ENCODE peak calls at places on chromosomes 3 and 15, in nine cellular contexts. B is astrocyte, Q is fibroblast of lung, C is A549, L is adrenal gland, S is MM.1S, K is astrocyte of the spinal cord, N is AG09309, O is AG04450. U is an unnamed sample.

GRCh38 chr3:131223373-131224289 is 157.9 kb upstream of the NUDT16 start:
- DNase-seq in B (no peak), Q (no peak), L (no peak), O (no peak), K (no peak), S (no peak), C (no peak), N (no peak), U (no peak)

GRCh38 chr3:58531956-58532355 is 5.0 kb downstream of the ACOX2 start:
- DNase-seq in K (no peak), O (no peak), B (no peak), S (no peak), N (no peak), Q (no peak), C (peak; percentile 49), L (no peak), U (no peak)

GRCh38 chr15:96322401-96323249 is 7.9 kb upstream of the NR2F2 start:
- DNase-seq in O (no peak), K (peak; percentile 66), B (peak; percentile 27), N (no peak), L (peak; percentile 30), C (no peak), Q (peak; percentile 69), S (no peak), U (no peak)

GRCh38 chr3:129606522-129607390 is at the start of gene PLXND1:
- DNase-seq in L (peak; percentile 68), K (peak; percentile 56), C (peak; percentile 57), N (no peak), Q (peak; percentile 67), O (no peak), B (peak; percentile 39), S (peak; percentile 38), U (no peak)

GRCh38 chr3:28716939-28717338 is 368.3 kb upstream of the AZI2 start:
- DNase-seq in C (no peak), B (no peak), N (no peak), Q (no peak), S (no peak), L (no peak), K (no peak), O (no peak), U (no peak)

GRCh38 chr3:69725994-69726571 is 13.2 kb upstream of the MITF start:
- DNase-seq in C (no peak), O (no peak), K (no peak), B (no peak), Q (no peak), N (no peak), S (no peak), L (no peak), U (no peak)

GRCh38 chr15:50414624-50415023 is 9.6 kb upstream of the USP8 start:
- DNase-seq in K (no peak), Q (no peak), L (no peak), B (no peak), C (no peak), O (no peak), N (no peak), S (no peak), U (no peak)

GRCh38 chr15:78761020-78761419 is 50.2 kb downstream of the ADAMTS7 start:
- DNase-seq in S (no peak), B (no peak), K (no peak), L (no peak), Q (no peak), O (no peak), N (no peak), C (no peak), U (no peak)

GRCh38 chr3:104564045-104564643 is 802.6 kb upstream of the ALCAM start:
- DNase-seq in B (no peak), K (peak; percentile 48), N (peak; percentile 17), L (peak; percentile 55), S (peak; percentile 66), O (peak; percentile 11), C (peak; percentile 60), Q (peak; percentile 54), U (no peak)

GRCh38 chr3:123568034-123568433 is 16.8 kb downstream of the HACD2 start:
- DNase-seq in O (no peak), L (no peak), N (no peak), C (no peak), S (no peak), Q (no peak), K (no peak), B (no peak), U (no peak)

GRCh38 chr15:95875141-95875643 is 455.3 kb upstream of the NR2F2 start:
- DNase-seq in B (peak; percentile 48), Q (peak; percentile 76), C (no peak), L (peak; percentile 19), K (peak; percentile 81), S (peak; percentile 43), N (peak; percentile 51), O (no peak), U (no peak)

GRCh38 chr3:134481166-134481565 is 4.6 kb downstream of the ANAPC13 start:
- DNase-seq in Q (no peak), K (no peak), L (no peak), C (no peak), N (no peak), B (no peak), O (no peak), S (no peak), U (no peak)

GRCh38 chr3:42613462-42613861 is 13.0 kb downstream of the NKTR start:
- DNase-seq in L (no peak), C (peak; percentile 23), K (no peak), N (no peak), B (no peak), S (no peak), Q (no peak), O (no peak), U (no peak)
- TF ChIP-seq CTCF in L (peak; percentile 45), C (peak; percentile 1), K (peak; percentile 45), N (peak; percentile 28), B (peak; percentile 41), S (peak; percentile 51), Q (peak; percentile 44), O (peak; percentile 48), U (peak; percentile 24)

DNA sequence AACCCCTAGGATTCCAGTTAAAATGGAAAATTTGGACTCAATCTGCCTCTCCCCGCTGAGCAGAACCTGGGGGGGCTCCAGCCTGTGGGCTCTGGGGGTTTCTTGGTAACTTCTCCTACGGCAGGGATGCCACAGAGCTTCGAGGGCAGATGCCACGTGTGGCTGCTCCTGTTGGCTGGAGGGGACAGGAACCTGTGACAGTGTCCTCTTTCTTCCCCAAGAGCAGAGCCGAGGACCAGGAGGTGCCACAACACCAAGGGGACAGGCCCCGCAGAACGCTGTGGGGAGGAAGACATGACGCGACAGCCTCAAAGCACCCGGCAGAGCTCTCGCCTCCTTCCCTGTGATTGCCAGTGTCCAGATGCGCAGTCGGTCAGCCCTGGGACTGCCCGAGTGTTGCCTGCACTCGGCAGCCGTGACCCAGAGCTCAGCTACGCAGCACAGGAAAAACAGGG is 132.0 kb upstream of the MEF2A start:
- DNase-seq in Q (no peak), B (no peak), O (no peak), C (no peak), K (no peak), S (no peak), L (peak; percentile 5), N (no peak), U (no peak)
- H3K4me3 ChIP-seq in Q (no peak overlapping the region), B (no peak overlapping the region), O (no peak overlapping the region), C (no peak overlapping the region), K (no peak overlapping the region), S (no peak overlapping the region), L (no peak overlapping the region), N (no peak overlapping the region), U (no peak overlapping the region)

GRCh38 chr3:22189616-22190015 is 438.6 kb upstream of the ZNF385D start:
- DNase-seq in L (no peak), K (no peak), B (no peak), N (no peak), C (no peak), S (no peak), Q (no peak), O (no peak), U (no peak)
- TF ChIP-seq CTCF in L (no peak), K (no peak), B (no peak), N (no peak), C (no peak), S (no peak), Q (no peak), O (no peak), U (no peak)

GRCh38 chr15:74423443-74424257 is 10.1 kb downstream of the SEMA7A start:
- DNase-seq in O (no peak), L (no peak), C (no peak), N (no peak), Q (no peak), B (no peak), K (no peak), S (no peak), U (no peak)
- H3K4me3 ChIP-seq in O (no peak overlapping the region), L (no peak overlapping the region), C (no peak overlapping the region), N (no peak overlapping the region), Q (no peak overlapping the region), B (no peak overlapping the region), K (no peak overlapping the region), S (no peak overlapping the region), U (no peak overlapping the region)

GRCh38 chr3:115148142-115148790 is 1.2 kb upstream of the ZBTB20 start:
- DNase-seq in C (peak; percentile 6), O (no peak), L (no peak), N (no peak), Q (peak; percentile 22), B (peak; percentile 8), K (peak; percentile 32), S (no peak), U (no peak)

GRCh38 chr3:115151921-115152320 is 4.8 kb upstream of the ZBTB20 start:
- DNase-seq in S (no peak), C (no peak), Q (no peak), N (no peak), K (no peak), B (no peak), L (no peak), O (no peak), U (no peak)

GRCh38 chr3:115146418-115147328 is at the start of gene ZBTB20:
- DNase-seq in C (peak; percentile 80), O (peak; percentile 45), Q (peak; percentile 74), K (peak; percentile 88), N (no peak), S (peak; percentile 51), L (peak; percentile 78), B (peak; percentile 70), U (no peak)

GRCh38 chr3:115146032-115146417 is 1.1 kb downstream of the ZBTB20 start:
- DNase-seq in Q (peak; percentile 78), O (peak; percentile 33), K (peak; percentile 77), L (peak; percentile 69), N (peak; percentile 28), C (peak; percentile 84), S (peak; percentile 27), B (peak; percentile 78), U (peak; percentile 31)

DNA sequence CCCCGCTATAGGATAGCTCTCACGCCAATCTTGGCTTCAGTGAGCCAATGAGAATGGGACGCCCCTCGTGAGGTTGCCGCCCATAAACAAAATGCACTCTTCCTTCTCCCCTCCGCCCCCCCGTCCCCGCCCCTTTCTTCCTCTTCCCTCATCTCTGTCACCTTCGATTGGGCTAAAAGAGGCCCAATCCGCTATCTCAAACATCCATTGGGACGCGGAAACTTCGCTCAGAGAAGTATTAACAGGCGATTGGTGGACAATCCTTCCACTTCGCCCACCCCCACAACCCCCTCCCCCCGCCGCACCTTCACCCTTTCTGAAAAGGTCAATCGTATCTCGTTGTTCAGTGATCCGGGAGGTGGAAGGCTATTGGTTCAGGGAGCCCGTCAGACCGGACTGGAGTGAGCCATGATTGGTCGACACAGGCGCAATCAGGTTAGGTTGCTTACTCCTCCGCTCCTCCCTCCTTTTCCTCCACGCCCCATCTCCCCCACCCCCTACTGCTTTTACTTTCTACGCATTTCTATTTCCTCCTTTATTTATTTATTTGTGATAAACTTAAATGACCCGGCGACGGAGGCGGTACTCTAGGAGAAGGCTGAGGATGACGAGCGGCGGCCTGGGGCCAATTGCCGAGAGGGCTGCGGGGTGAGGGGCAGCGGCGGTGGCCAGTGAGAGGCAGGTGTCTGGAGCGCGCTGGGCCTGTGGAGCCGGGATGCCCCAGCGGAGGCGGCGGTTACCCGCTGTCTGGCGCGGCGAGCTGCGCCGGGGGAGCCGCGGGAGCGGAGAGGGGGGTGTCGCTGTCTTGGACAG is 447 bp upstream of the ZBTB20 start:
- DNase-seq in O (peak; percentile 100), C (peak; percentile 100), S (peak; percentile 99), Q (peak; percentile 100), B (peak; percentile 100), L (peak; percentile 99), N (peak; percentile 100), K (peak; percentile 100), U (peak; percentile 99)
- TF ChIP-seq CTCF in O (no peak), C (no peak), S (no peak), Q (no peak), B (no peak), L (no peak), N (no peak), K (no peak), U (no peak)